ENCODE peak calls at places on chromosomes 12 and 14, in four cellular contexts. S, Y, M and Z are unnamed samples.
A peak's percentile ranks its signal among the peaks of the same experiment; 100 is the strongest.

GRCh38 chr14:70203686-70204085 is 14.9 kb upstream of the SLC8A3 start:
- DNase-seq in S (no peak), Y (no peak), M (no peak), Z (no peak)

GRCh38 chr12:113097716-113098427 is 37.7 kb downstream of the RASAL1 start:
- DNase-seq in S (no peak), Y (peak; percentile 25), M (no peak), Z (no peak)

GRCh38 chr12:49578471-49579112 is 10.7 kb upstream of the MCRS1 start:
- DNase-seq in S (no peak), Y (no peak), M (no peak), Z (no peak)

GRCh38 chr14:56216631-56217379 is 98.6 kb downstream of the PELI2 start:
- DNase-seq in S (no peak), Y (peak; percentile 62), M (no peak), Z (no peak)

GRCh38 chr14:99819514-99819913 is 26.3 kb downstream of the EML1 start:
- DNase-seq in S (no peak), Y (no peak), M (no peak), Z (no peak)

GRCh38 chr14:77903233-77903632 is 103.3 kb downstream of the ADCK1 start:
- DNase-seq in S (no peak), Y (no peak), M (no peak), Z (no peak)

GRCh38 chr12:32419520-32419960 is 20.2 kb downstream of the FGD4 start:
- DNase-seq in S (no peak), Y (peak; percentile 42), M (no peak), Z (no peak)

GRCh38 chr12:50221228-50222008 is 54.2 kb upstream of the CERS5 start:
- DNase-seq in S (no peak), Y (peak; percentile 67), M (peak; percentile 69), Z (no peak)

GRCh38 chr12:25020621-25021243 is 71.8 kb upstream of the BCAT1 start:
- DNase-seq in S (no peak), Y (no peak), M (no peak), Z (no peak)

GRCh38 chr12:53820503-53820902 is 68.7 kb upstream of the CISTR start:
- DNase-seq in S (no peak), Y (no peak), M (peak; percentile 31), Z (no peak)

GRCh38 chr12:26293612-26294011 is 98.2 kb downstream of the SSPN start:
- DNase-seq in S (no peak), Y (no peak), M (peak; percentile 54), Z (no peak)

GRCh38 chr14:32434880-32435279 is 105.8 kb downstream of the AKAP6 start:
- DNase-seq in S (no peak), Y (no peak), M (no peak), Z (no peak)

GRCh38 chr12:117714203-117714602 is 254.6 kb downstream of the KSR2 start:
- DNase-seq in S (no peak), Y (no peak), M (no peak), Z (no peak)

GRCh38 chr12:48819986-48820385 is 1.7 kb downstream of the CACNB3 start:
- DNase-seq in S (no peak), Y (no peak), M (no peak), Z (no peak)

GRCh38 chr12:4164591-4165558 is 108.7 kb upstream of the CCND2 start:
- DNase-seq in S (peak; percentile 39), Y (peak; percentile 52), M (peak; percentile 11), Z (peak; percentile 40)

GRCh38 chr14:68682166-68683103 is 110.4 kb downstream of the ZFP36L1 start:
- DNase-seq in S (no peak), Y (no peak), M (peak; percentile 93), Z (peak; percentile 22)

GRCh38 chr12:65663648-65664047 is 160.6 kb upstream of the HMGA2 start:
- DNase-seq in S (no peak), Y (no peak), M (peak; percentile 74), Z (no peak)

GRCh38 chr14:50667491-50668007 is 557 bp downstream of the SAV1 start:
- DNase-seq in S (peak; percentile 5), Y (no peak), M (no peak), Z (no peak)

DNA sequence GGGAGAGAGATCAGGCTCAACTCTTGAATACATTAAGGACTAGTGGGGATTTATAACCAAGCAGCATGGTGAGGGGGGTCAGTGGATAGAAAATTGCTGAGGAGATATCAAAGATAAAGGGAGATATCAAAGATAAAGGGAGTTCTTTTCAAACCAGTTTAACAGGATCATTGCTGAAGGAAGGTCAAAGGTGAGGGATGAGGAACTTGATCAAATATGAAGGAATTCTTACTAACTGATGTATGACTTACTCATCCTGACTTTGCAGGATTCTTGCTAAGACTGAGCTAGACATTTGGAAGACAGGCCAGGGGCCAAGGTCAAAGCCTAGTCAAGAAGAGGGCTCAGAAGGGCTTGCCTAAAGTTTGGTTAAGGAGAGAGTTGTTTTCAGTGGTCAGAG is 4.8 kb downstream of the ABHD4 start:
- DNase-seq in S (no peak), Y (no peak), M (no peak), Z (no peak)
- H3K4me3 ChIP-seq in S (no peak overlapping the region), Y (no peak overlapping the region), M (no peak overlapping the region), Z (no peak overlapping the region)

GRCh38 chr14:28356819-28357218 is 409.8 kb upstream of the FOXG1 start:
- DNase-seq in S (no peak), Y (no peak), M (no peak), Z (no peak)
- H3K9me3 ChIP-seq in S (no peaks in the 10 kb centered on the region), Y (no peaks in the 10 kb centered on the region), M (no peaks in the 10 kb centered on the region), Z (no peaks in the 10 kb centered on the region)

DNA sequence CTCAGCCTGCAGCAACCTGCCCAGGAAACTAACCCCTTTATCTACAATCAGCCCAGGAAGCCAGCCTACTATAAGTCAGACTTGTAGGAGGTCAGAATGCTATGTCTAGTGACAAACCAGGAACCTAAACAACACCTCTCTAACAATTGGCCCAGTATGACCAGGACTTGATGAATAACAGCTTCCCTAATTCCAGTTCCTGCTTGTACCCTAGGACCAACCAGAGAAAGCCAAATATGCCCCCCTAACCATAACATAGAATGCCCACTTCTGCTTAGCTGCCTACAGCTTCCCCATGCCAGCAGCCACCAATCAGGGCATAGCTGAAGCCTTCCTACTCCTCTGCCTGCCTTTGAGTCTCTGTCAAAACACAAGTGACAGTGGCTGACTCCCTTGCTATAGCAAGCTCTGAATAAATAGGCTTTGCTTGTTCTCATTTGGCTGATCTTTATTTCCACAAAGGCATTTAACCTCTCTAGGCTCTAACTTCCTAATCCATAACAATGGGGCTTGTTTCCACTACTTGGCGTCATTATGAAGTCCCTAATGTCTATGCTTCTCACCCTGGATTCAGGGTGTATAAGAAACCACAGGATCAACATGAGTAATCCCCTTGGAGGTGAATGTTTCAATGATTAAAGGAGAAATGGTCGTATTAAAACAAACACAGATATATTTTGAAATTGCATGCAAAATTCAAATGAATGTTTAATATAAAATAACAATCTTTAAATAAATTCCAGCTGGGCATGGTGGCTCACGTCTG is 220.2 kb downstream of the ANO6 start:
- DNase-seq in S (no peak), Y (no peak), M (peak; percentile 12), Z (no peak)
- H3K4me3 ChIP-seq in S (no peak overlapping the region), Y (no peak overlapping the region), M (no peak overlapping the region), Z (no peak overlapping the region)

GRCh38 chr12:93215290-93215678 is 162.4 kb upstream of the NUDT4 start:
- DNase-seq in S (no peak), Y (no peak), M (no peak), Z (no peak)
- H3K9me3 ChIP-seq in S (no peaks in the 10 kb centered on the region), Y (no peaks in the 10 kb centered on the region), M (no peaks in the 10 kb centered on the region), Z (no peaks in the 10 kb centered on the region)

DNA sequence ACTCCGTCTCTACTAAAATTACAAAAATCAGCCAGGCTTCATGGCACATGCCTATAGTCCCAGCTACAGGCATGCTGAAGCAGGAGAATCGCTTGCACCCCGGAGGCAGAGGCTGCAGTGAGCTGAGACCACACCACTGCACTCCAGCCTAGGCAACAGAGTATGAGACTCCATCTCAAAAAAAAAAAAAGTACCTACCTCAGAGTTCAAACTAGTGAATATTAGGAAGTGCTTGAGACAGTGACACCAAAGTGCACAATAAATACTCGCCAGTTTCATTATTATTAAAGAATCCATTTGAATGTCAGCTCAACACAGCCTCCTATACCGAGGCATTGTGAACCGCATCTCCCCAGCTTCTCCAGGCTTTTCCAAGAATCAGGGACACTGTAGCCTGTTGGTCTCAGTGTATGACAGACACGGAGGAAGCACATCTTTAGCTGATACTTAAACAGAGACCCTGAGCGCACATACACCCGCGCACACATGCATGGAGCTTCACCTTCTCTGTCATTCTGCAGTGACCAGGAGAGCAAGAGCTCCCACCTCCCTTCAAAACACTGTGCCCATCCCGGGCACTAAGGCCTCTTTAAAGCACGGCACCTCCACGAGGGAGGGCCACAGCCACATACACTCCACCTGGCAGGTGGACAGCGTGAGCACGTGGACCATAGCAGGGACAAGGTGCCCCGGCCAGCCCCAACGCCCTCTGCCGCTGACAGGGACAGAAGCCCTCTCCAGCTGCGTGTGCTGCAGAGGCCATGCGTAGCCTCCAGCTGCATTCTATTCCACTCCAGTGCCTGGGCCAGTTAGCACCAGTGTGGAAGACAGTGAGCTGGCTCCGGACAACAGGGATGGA is 5.2 kb downstream of the GAPDH start:
- DNase-seq in S (no peak), Y (no peak), M (peak; percentile 9), Z (no peak)
- H3K4me3 ChIP-seq in S (no peak overlapping the region), Y (no peak overlapping the region), M (no peak overlapping the region), Z (no peak overlapping the region)